ENCODE peak calls at places on chromosomes 2 and 18, in eight cellular contexts. O is stimulated activated CD4-positive, alpha-beta T cell treated with anti-CD3 and anti-CD28 coated beads, Interleukin-15, amount 100 ng/mL, for 24 hours; M is GM12891; K is SK-N-MC; N is memory B cell; L is glutamatergic neuron; F is fibroblast of lung; P is NCI-H1105 treated with DMSO at 0.1 percent for 48 hours. B is an unnamed sample.

GRCh38 chr18:76426738-76427305 is 68.2 kb downstream of the ZNF516 start:
- DNase-seq in L (peak), F (peak), K (no peak), M (no peak), O (peak), N (no peak), P (no peak), B (no peak)

GRCh38 chr2:214808481-214808931 is 977 bp downstream of the BARD1 start:
- DNase-seq in O (no peak), P (peak), N (no peak), M (no peak), F (peak), L (no peak), K (no peak), B (peak)

GRCh38 chr2:117027646-117028045 is 786.8 kb upstream of the DDX18 start:
- DNase-seq in N (no peak), K (no peak), O (no peak), M (no peak), F (no peak), L (no peak), P (no peak), B (no peak)

GRCh38 chr2:113079123-113079522 is 11.4 kb downstream of the IL1F10 start:
- DNase-seq in N (no peak), P (no peak), M (no peak), O (no peak), F (no peak), K (no peak), L (no peak), B (peak)

GRCh38 chr2:235989591-235989990 is 178.6 kb downstream of the GBX2 start:
- DNase-seq in K (no peak), O (no peak), L (no peak), P (no peak), M (no peak), F (no peak), N (no peak), B (no peak)

GRCh38 chr2:19158899-19159298 is 199.5 kb downstream of the OSR1 start:
- DNase-seq in P (no peak), K (no peak), M (no peak), O (no peak), F (no peak), N (no peak), L (no peak), B (peak)

GRCh38 chr2:149068996-149069888 is 30.7 kb downstream of the LYPD6B start:
- DNase-seq in M (no peak), K (peak), N (no peak), F (peak), O (peak), P (no peak), L (no peak), B (peak)

GRCh38 chr18:21741511-21742322 is 1.1 kb downstream of the MIB1 start:
- DNase-seq in P (peak), N (peak), K (no peak), M (no peak), L (peak), F (peak), O (peak), B (peak)

GRCh38 chr2:216519154-216519762 is 20.6 kb downstream of the RPL37A start:
- DNase-seq in L (peak), F (peak), P (peak), O (peak), N (peak), K (peak), M (peak), B (peak)